ENCODE peak calls at places on chromosomes 1 and 21, in four cellular contexts. U, P, A and F are unnamed samples.

GRCh38 chr21:45983981-45984551 is 2.5 kb downstream of the COL6A1 start:
- DNase-seq in U (no peak), P (no peak), A (no peak), F (no peak)

GRCh38 chr1:160117709-160118183 is 2.2 kb downstream of the ATP1A2 start:
- DNase-seq in U (peak), P (no peak), A (peak), F (no peak)

GRCh38 chr1:201089621-201090020 is 22.6 kb downstream of the CACNA1S start:
- DNase-seq in U (no peak), P (no peak), A (no peak), F (no peak)

GRCh38 chr1:231808990-231809389 is 182.4 kb downstream of the DISC1 start:
- DNase-seq in U (no peak), P (no peak), A (peak), F (no peak)

GRCh38 chr1:49181033-49181432 is 404.3 kb upstream of the BEND5 start:
- DNase-seq in U (no peak), P (no peak), A (no peak), F (no peak)

GRCh38 chr1:206590025-206590834 is 22.0 kb downstream of the EIF2D start:
- DNase-seq in U (no peak), P (no peak), A (peak), F (peak)

GRCh38 chr1:77373702-77374101 is 91.9 kb downstream of the AK5 start:
- DNase-seq in U (no peak), P (no peak), A (no peak), F (no peak)

GRCh38 chr21:32414579-32415358 is 2.3 kb downstream of the EVA1C start:
- DNase-seq in U (peak), P (peak), A (peak), F (no peak)

GRCh38 chr1:168918860-168919741 is 187.4 kb upstream of the ATP1B1 start:
- DNase-seq in U (no peak), P (no peak), A (peak), F (no peak)

GRCh38 chr1:8410791-8411190 is 92.9 kb downstream of the SLC45A1 start:
- DNase-seq in U (no peak), P (no peak), A (peak), F (no peak)

GRCh38 chr1:21852282-21853129 is 40.4 kb downstream of the LDLRAD2 start:
- DNase-seq in U (no peak), P (no peak), A (no peak), F (no peak)

GRCh38 chr1:212062832-212063438 is 27.4 kb downstream of the DTL start:
- DNase-seq in U (peak), P (peak), A (peak), F (no peak)

GRCh38 chr1:30533141-30533540 is 190.2 kb downstream of the MATN1 start:
- DNase-seq in U (no peak), P (no peak), A (no peak), F (no peak)

GRCh38 chr1:3684031-3684430 is 31.7 kb downstream of the TP73 start:
- DNase-seq in U (no peak), P (no peak), A (peak), F (no peak)

GRCh38 chr1:100543640-100544039 is 5.7 kb downstream of the GPR88 start:
- DNase-seq in U (no peak), P (peak), A (no peak), F (no peak)

GRCh38 chr1:183753464-183753891 is 51.4 kb upstream of the RGL1 start:
- DNase-seq in U (no peak), P (no peak), A (peak), F (no peak)

GRCh38 chr1:216325336-216325735 is 97.9 kb downstream of the USH2A start:
- DNase-seq in U (no peak), P (no peak), A (no peak), F (no peak)

GRCh38 chr1:116945421-116945820 is 35.7 kb downstream of the PTGFRN start:
- DNase-seq in U (no peak), P (no peak), A (no peak), F (no peak)